ENCODE peak calls at places on chromosomes 5 and 9, in nine cellular contexts. D is ACHN, N is mesothelial cell of epicardium, G is cardiac fibroblast, M is NCI-H774, Q is HT1080, S is frontal cortex, U is Ammon's horn, P is SW480. E is an unnamed sample.

GRCh38 chr5:95850391-95850894 is 27.9 kb upstream of the GLRX start:
- DNase-seq in U (no peak), D (no peak), N (no peak), M (no peak), Q (no peak), S (no peak), P (no peak), G (peak; percentile 45), E (no peak)

GRCh38 chr5:180162304-180162661 is 46.7 kb downstream of the RASGEF1C start:
- DNase-seq in N (no peak), D (no peak), S (no peak), Q (no peak), G (no peak), M (no peak), U (no peak), P (no peak), E (no peak)

GRCh38 chr9:109817146-109817845 is 37.3 kb downstream of the PALM2AKAP2 start:
- DNase-seq in P (peak; percentile 16), S (no peak), Q (peak; percentile 72), G (peak; percentile 88), U (peak; percentile 33), N (no peak), D (no peak), M (no peak), E (no peak)

GRCh38 chr9:94826644-94827410 is 100.3 kb downstream of the AOPEP start:
- DNase-seq in S (no peak), D (no peak), N (no peak), U (no peak), M (no peak), G (no peak), P (no peak), Q (no peak), E (no peak)

GRCh38 chr9:121975801-121976277 is 117.3 kb downstream of the TTLL11 start:
- DNase-seq in P (peak; percentile 85), M (no peak), D (peak; percentile 87), S (no peak), G (peak; percentile 18), Q (no peak), N (no peak), U (no peak), E (no peak)

GRCh38 chr9:3760031-3760430 is 234.2 kb upstream of the RFX3 start:
- DNase-seq in S (no peak), U (no peak), P (no peak), G (peak; percentile 21), D (peak; percentile 44), N (no peak), Q (no peak), M (peak; percentile 31), E (no peak)

GRCh38 chr9:26779072-26779471 is 113.5 kb downstream of the CAAP1 start:
- DNase-seq in S (no peak), D (no peak), Q (peak; percentile 41), P (peak; percentile 72), G (peak; percentile 60), U (no peak), M (no peak), N (no peak), E (no peak)

GRCh38 chr5:132380047-132380446 is 10.5 kb downstream of the SLC22A5 start:
- DNase-seq in U (no peak), Q (no peak), P (no peak), S (no peak), N (no peak), M (no peak), D (no peak), G (no peak), E (no peak)

GRCh38 chr9:15403155-15403554 is 19.5 kb upstream of the SNAPC3 start:
- DNase-seq in Q (no peak), N (no peak), G (peak; percentile 28), M (no peak), S (no peak), P (peak; percentile 36), U (no peak), D (peak; percentile 29), E (no peak)

GRCh38 chr5:150320048-150320555 is 17.4 kb upstream of the ARSI start:
- DNase-seq in G (peak; percentile 82), U (peak; percentile 86), P (peak; percentile 47), D (peak; percentile 32), N (no peak), Q (peak; percentile 72), S (peak; percentile 58), M (no peak), E (peak; percentile 87)

GRCh38 chr5:109748545-109748944 is 58.8 kb downstream of the MAN2A1 start:
- DNase-seq in P (no peak), N (no peak), M (no peak), U (no peak), G (peak; percentile 16), D (no peak), Q (no peak), S (no peak), E (no peak)

GRCh38 chr9:132456241-132456640 is 46.2 kb downstream of the CFAP77 start:
- DNase-seq in S (no peak), Q (no peak), D (no peak), N (no peak), U (no peak), M (no peak), G (no peak), P (no peak), E (no peak)

GRCh38 chr5:146291421-146292074 is 47.1 kb upstream of the POU4F3 start:
- DNase-seq in D (peak; percentile 59), M (no peak), P (peak; percentile 64), S (peak; percentile 14), Q (peak; percentile 33), N (no peak), U (peak; percentile 31), G (peak; percentile 71), E (peak; percentile 50)

GRCh38 chr9:132644251-132644650 is 25.5 kb downstream of the DDX31 start:
- DNase-seq in D (peak; percentile 25), Q (peak; percentile 6), N (no peak), U (no peak), S (no peak), P (peak; percentile 14), G (no peak), M (no peak), E (no peak)

GRCh38 chr9:35510745-35511428 is 21.0 kb downstream of the RUSC2 start:
- DNase-seq in U (no peak), S (no peak), N (no peak), Q (peak; percentile 99), P (peak; percentile 43), G (peak; percentile 97), D (peak; percentile 89), M (no peak), E (peak; percentile 64)

GRCh38 chr9:136858844-136859757 is 7.0 kb downstream of the MAMDC4 start:
- DNase-seq in S (peak; percentile 76), P (peak; percentile 51), M (no peak), U (peak; percentile 72), N (peak; percentile 14), D (peak; percentile 24), G (peak; percentile 31), Q (no peak), E (peak; percentile 97)

E was measured in osteoblast.